ENCODE peak calls at places on chromosome 21, in nine cellular contexts. G, B, M, I, H, Q, X, O and L are unnamed samples.

GRCh38 chr21:37240978-37241377 is 26.2 kb downstream of the VPS26C start:
- DNase-seq in G (no peak), B (no peak), M (no peak), I (no peak), H (no peak), Q (no peak), X (no peak), O (no peak), L (no peak)

GRCh38 chr21:36686955-36687354 is 12.0 kb upstream of the SIM2 start:
- DNase-seq in G (no peak), B (no peak), M (no peak), I (no peak), H (no peak), Q (no peak), X (no peak), O (no peak), L (no peak)

GRCh38 chr21:26169611-26170470 is 729 bp downstream of the APP start:
- DNase-seq in G (peak), B (peak), M (no peak), I (no peak), H (no peak), Q (no peak), X (no peak), O (no peak), L (peak)

GRCh38 chr21:37712204-37712934 is 203.9 kb downstream of the KCNJ6 start:
- DNase-seq in G (peak), B (peak), M (peak), I (peak), H (no peak), Q (peak), X (peak), O (no peak), L (peak)

GRCh38 chr21:34593423-34593822 is 21.5 kb downstream of the RCAN1 start:
- DNase-seq in G (no peak), B (no peak), M (no peak), I (no peak), H (no peak), Q (no peak), X (no peak), O (no peak), L (no peak)

GRCh38 chr21:35529141-35529863 is 480.2 kb upstream of the RUNX1 start:
- DNase-seq in G (peak), B (peak), M (no peak), I (no peak), H (no peak), Q (no peak), X (peak), O (peak), L (no peak)

GRCh38 chr21:38768385-38769071 is 37.2 kb upstream of the ETS2 start:
- DNase-seq in G (peak), B (peak), M (peak), I (peak), H (no peak), Q (peak), X (peak), O (peak), L (no peak)

GRCh38 chr21:45073301-45074047 is 906 bp upstream of the ADARB1 start:
- DNase-seq in G (no peak), B (no peak), M (no peak), I (no peak), H (no peak), Q (no peak), X (no peak), O (no peak), L (no peak)

GRCh38 chr21:17264182-17264581 is 248.7 kb upstream of the CXADR start:
- DNase-seq in G (peak), B (no peak), M (no peak), I (no peak), H (no peak), Q (no peak), X (no peak), O (no peak), L (no peak)

GRCh38 chr21:29217818-29218252 is 80.9 kb upstream of the BACH1 start:
- DNase-seq in G (peak), B (peak), M (peak), I (peak), H (no peak), Q (no peak), X (peak), O (peak), L (no peak)

GRCh38 chr21:40454057-40454456 is 392.9 kb downstream of the DSCAM start:
- DNase-seq in G (no peak), B (no peak), M (no peak), I (no peak), H (no peak), Q (no peak), X (no peak), O (no peak), L (no peak)

GRCh38 chr21:32918467-32919140 is 107.1 kb upstream of the OLIG2 start:
- DNase-seq in G (no peak), B (no peak), M (no peak), I (no peak), H (no peak), Q (no peak), X (no peak), O (no peak), L (no peak)

GRCh38 chr21:42398130-42398394 is 2.2 kb upstream of the TMPRSS3 start:
- DNase-seq in G (no peak), B (no peak), M (no peak), I (no peak), H (no peak), Q (no peak), X (no peak), O (no peak), L (no peak)

GRCh38 chr21:35323947-35324346 is 274.8 kb upstream of the RUNX1 start:
- DNase-seq in G (no peak), B (no peak), M (no peak), I (no peak), H (no peak), Q (no peak), X (no peak), O (no peak), L (no peak)

GRCh38 chr21:28509031-28509430 is 483.6 kb downstream of the LTN1 start:
- DNase-seq in G (no peak), B (no peak), M (no peak), I (no peak), H (no peak), Q (no peak), X (no peak), O (no peak), L (no peak)

GRCh38 chr21:29295066-29295650 is 3.6 kb upstream of the BACH1 start:
- DNase-seq in G (no peak), B (no peak), M (no peak), I (no peak), H (no peak), Q (no peak), X (no peak), O (no peak), L (no peak)

GRCh38 chr21:32073593-32073992 is 200.8 kb downstream of the HUNK start:
- DNase-seq in G (no peak), B (no peak), M (no peak), I (no peak), H (no peak), Q (no peak), X (no peak), O (no peak), L (no peak)

GRCh38 chr21:15279484-15279883 is 214.7 kb upstream of the NRIP1 start:
- DNase-seq in G (no peak), B (no peak), M (no peak), I (no peak), H (no peak), Q (no peak), X (no peak), O (no peak), L (no peak)